ENCODE peak calls at places on chromosomes 4 and X, in seven cellular contexts. K is IMR-90; Y is fibroblast of pulmonary artery; B is HTR-8/SVneo; L is left ventricle myocardium inferior; X is psoas muscle; D is activated CD8-positive, alpha-beta memory T cell treated with anti-CD3 and anti-CD28 coated beads, Interleukin-2, amount 50 U/mL, for 4 hours. U is an unnamed sample.
A peak's percentile ranks its signal among the peaks of the same experiment; 100 is the strongest.

GRCh38 chr4:38174811-38175210 is 214.6 kb downstream of the PTTG2 start:
- DNase-seq in D (no peak), X (no peak), K (peak; percentile 48), Y (no peak), B (no peak), L (no peak), U (no peak)

GRCh38 chrX:107834273-107835201 is 8.9 kb downstream of the MID2 start:
- DNase-seq in D (no peak), K (no peak), L (no peak), X (no peak), B (no peak), Y (peak; percentile 32), U (no peak)

GRCh38 chr4:155809835-155810234 is 51.0 kb downstream of the GUCY1B1 start:
- DNase-seq in K (peak; percentile 92), L (no peak), Y (peak; percentile 94), X (no peak), D (no peak), B (peak; percentile 48), U (peak; percentile 83)

GRCh38 chrX:65707153-65707552 is 39.7 kb downstream of the MSN start:
- DNase-seq in K (no peak), D (no peak), Y (peak; percentile 33), B (no peak), L (no peak), X (no peak), U (no peak)

GRCh38 chr4:152171556-152171955 is 364.3 kb downstream of the FBXW7 start:
- DNase-seq in Y (no peak), K (no peak), L (no peak), B (no peak), D (no peak), X (no peak), U (no peak)

GRCh38 chr4:79597266-79597665 is 189.2 kb upstream of the GK2 start:
- DNase-seq in X (no peak), K (peak; percentile 31), B (no peak), L (no peak), D (no peak), Y (peak; percentile 50), U (no peak)

GRCh38 chr4:73070072-73070385 is 513 bp upstream of the COX18 start:
- DNase-seq in K (no peak), B (no peak), X (no peak), Y (no peak), D (no peak), L (no peak), U (no peak)

GRCh38 chr4:113969935-113970334 is 9.5 kb downstream of the ARSJ start:
- DNase-seq in D (no peak), X (no peak), L (no peak), Y (peak; percentile 46), B (no peak), K (no peak), U (peak; percentile 7)

GRCh38 chrX:72685810-72686465 is 28.2 kb downstream of the PHKA1 start:
- DNase-seq in K (peak; percentile 37), B (no peak), D (no peak), L (no peak), Y (peak; percentile 7), X (no peak), U (no peak)

GRCh38 chr4:180767330-180767729 is 1475.9 kb upstream of the TENM3 start:
- DNase-seq in Y (no peak), D (no peak), L (no peak), X (no peak), B (no peak), K (no peak), U (no peak)

GRCh38 chr4:3830774-3831528 is 64.8 kb downstream of the ADRA2C start:
- DNase-seq in B (no peak), L (no peak), K (no peak), X (no peak), Y (no peak), D (no peak), U (no peak)

GRCh38 chr4:69057620-69058409 is 38.5 kb upstream of the UGT2B7 start:
- DNase-seq in B (no peak), Y (peak; percentile 52), L (no peak), K (peak; percentile 25), D (no peak), X (no peak), U (no peak)

GRCh38 chrX:13803116-13803515 is 13.8 kb downstream of the GPM6B start:
- DNase-seq in X (no peak), K (no peak), L (no peak), Y (no peak), B (no peak), D (no peak), U (no peak)

GRCh38 chrX:148632444-148632843 is 132.0 kb downstream of the AFF2 start:
- DNase-seq in D (no peak), B (no peak), L (no peak), X (no peak), Y (no peak), K (no peak), U (no peak)

GRCh38 chr4:89514811-89515210 is 207.2 kb upstream of the GPRIN3 start:
- DNase-seq in Y (no peak), D (no peak), B (no peak), X (no peak), K (no peak), L (no peak), U (no peak)

GRCh38 chrX:118502121-118502794 is 6.6 kb downstream of the DOCK11 start:
- DNase-seq in Y (no peak), L (no peak), D (no peak), X (no peak), K (no peak), B (no peak), U (no peak)

GRCh38 chr4:173301518-173302201 is 32.5 kb downstream of the HMGB2 start:
- DNase-seq in Y (peak; percentile 57), L (no peak), D (no peak), B (peak; percentile 47), X (no peak), K (peak; percentile 66), U (peak; percentile 26)

GRCh38 chr4:183905081-183905592 is at the start of gene STOX2:
- DNase-seq in L (peak; percentile 86), X (peak; percentile 78), D (no peak), Y (peak; percentile 32), B (peak; percentile 53), K (peak; percentile 55), U (no peak)

GRCh38 chr4:8709729-8710360 is 117.3 kb downstream of the CPZ start:
- DNase-seq in D (no peak), K (no peak), Y (no peak), L (peak; percentile 3), X (no peak), B (no peak), U (no peak)

U was measured in HFFc6.